ENCODE peak calls at places on chromosomes 11 and 22, in ten cellular contexts. One of them, this sample, is unnamed.
A peak's percentile ranks its signal among the peaks of the same experiment; 100 is the strongest.

GRCh38 chr22:25564979-25565677 is 653 bp downstream of the GRK3 start:
- DNase-seq in psoas muscle: peak; percentile 33
- DNase-seq in foreskin fibroblast: no peak
- DNase-seq in mucosa of descending colon: peak; percentile 63
- DNase-seq in IMR-90: no peak
- DNase-seq in choroid plexus epithelial cell: peak; percentile 7
- DNase-seq in neural progenitor cell: peak; percentile 64
- DNase-seq in kidney epithelial cell: no peak
- DNase-seq in esophagus squamous epithelium: no peak
- DNase-seq in hepatocyte: peak; percentile 27
- DNase-seq in this sample: no peak

GRCh38 chr11:112965601-112966125 is 4.4 kb downstream of the NCAM1 start:
- DNase-seq in psoas muscle: peak; percentile 16
- DNase-seq in foreskin fibroblast: no peak
- DNase-seq in mucosa of descending colon: no peak
- DNase-seq in IMR-90: no peak
- DNase-seq in choroid plexus epithelial cell: no peak
- DNase-seq in neural progenitor cell: peak; percentile 10
- DNase-seq in kidney epithelial cell: no peak
- DNase-seq in esophagus squamous epithelium: no peak
- DNase-seq in hepatocyte: no peak
- DNase-seq in this sample: no peak

GRCh38 chr11:20353829-20354434 is 9.6 kb upstream of the HTATIP2 start:
- DNase-seq in psoas muscle: peak; percentile 15
- DNase-seq in foreskin fibroblast: no peak
- DNase-seq in mucosa of descending colon: no peak
- DNase-seq in IMR-90: peak; percentile 48
- DNase-seq in choroid plexus epithelial cell: peak; percentile 71
- DNase-seq in neural progenitor cell: peak; percentile 75
- DNase-seq in kidney epithelial cell: no peak
- DNase-seq in esophagus squamous epithelium: no peak
- DNase-seq in hepatocyte: peak; percentile 75
- DNase-seq in this sample: peak; percentile 13

GRCh38 chr11:75365711-75366181 is 14.3 kb upstream of the ARRB1 start:
- DNase-seq in psoas muscle: no peak
- DNase-seq in foreskin fibroblast: no peak
- DNase-seq in mucosa of descending colon: no peak
- DNase-seq in IMR-90: peak; percentile 84
- DNase-seq in choroid plexus epithelial cell: peak; percentile 79
- DNase-seq in neural progenitor cell: no peak
- DNase-seq in kidney epithelial cell: no peak
- DNase-seq in esophagus squamous epithelium: no peak
- DNase-seq in hepatocyte: no peak
- DNase-seq in this sample: no peak

GRCh38 chr11:99015634-99016454 is 4.9 kb upstream of the CNTN5 start:
- DNase-seq in psoas muscle: no peak
- DNase-seq in foreskin fibroblast: peak; percentile 4
- DNase-seq in mucosa of descending colon: no peak
- DNase-seq in IMR-90: peak; percentile 51
- DNase-seq in choroid plexus epithelial cell: peak; percentile 78
- DNase-seq in neural progenitor cell: peak; percentile 67
- DNase-seq in kidney epithelial cell: no peak
- DNase-seq in esophagus squamous epithelium: no peak
- DNase-seq in hepatocyte: peak; percentile 70
- DNase-seq in this sample: peak; percentile 29

GRCh38 chr11:26331911-26332571 is at the start of gene ANO3:
- DNase-seq in psoas muscle: peak; percentile 44
- DNase-seq in foreskin fibroblast: peak; percentile 84
- DNase-seq in mucosa of descending colon: peak; percentile 58
- DNase-seq in IMR-90: peak; percentile 73
- DNase-seq in choroid plexus epithelial cell: peak; percentile 91
- DNase-seq in neural progenitor cell: peak; percentile 98
- DNase-seq in kidney epithelial cell: peak; percentile 67
- DNase-seq in esophagus squamous epithelium: no peak
- DNase-seq in hepatocyte: peak; percentile 91
- DNase-seq in this sample: peak; percentile 84

GRCh38 chr11:128764617-128765095 is 70.8 kb downstream of the FLI1 start:
- DNase-seq in psoas muscle: no peak
- DNase-seq in foreskin fibroblast: no peak
- DNase-seq in mucosa of descending colon: no peak
- DNase-seq in IMR-90: no peak
- DNase-seq in choroid plexus epithelial cell: no peak
- DNase-seq in neural progenitor cell: peak; percentile 32
- DNase-seq in kidney epithelial cell: no peak
- DNase-seq in esophagus squamous epithelium: no peak
- DNase-seq in hepatocyte: no peak
- DNase-seq in this sample: no peak

GRCh38 chr11:62340269-62340901 is 3.1 kb downstream of the ASRGL1 start:
- DNase-seq in psoas muscle: peak; percentile 33
- DNase-seq in foreskin fibroblast: peak; percentile 15
- DNase-seq in mucosa of descending colon: peak; percentile 53
- DNase-seq in IMR-90: peak; percentile 45
- DNase-seq in choroid plexus epithelial cell: peak; percentile 77
- DNase-seq in neural progenitor cell: peak; percentile 63
- DNase-seq in kidney epithelial cell: no peak
- DNase-seq in esophagus squamous epithelium: no peak
- DNase-seq in hepatocyte: peak; percentile 59
- DNase-seq in this sample: peak; percentile 20

GRCh38 chr22:28955817-28956216 is 72.4 kb downstream of the ZNRF3 start:
- DNase-seq in psoas muscle: no peak
- DNase-seq in foreskin fibroblast: no peak
- DNase-seq in mucosa of descending colon: no peak
- DNase-seq in IMR-90: no peak
- DNase-seq in choroid plexus epithelial cell: no peak
- DNase-seq in neural progenitor cell: no peak
- DNase-seq in kidney epithelial cell: no peak
- DNase-seq in esophagus squamous epithelium: no peak
- DNase-seq in hepatocyte: no peak
- DNase-seq in this sample: no peak

GRCh38 chr22:27866136-27867091 is 52.6 kb downstream of the PITPNB start:
- DNase-seq in psoas muscle: peak; percentile 44
- DNase-seq in foreskin fibroblast: peak; percentile 70
- DNase-seq in mucosa of descending colon: no peak
- DNase-seq in IMR-90: peak; percentile 99
- DNase-seq in choroid plexus epithelial cell: peak; percentile 95
- DNase-seq in neural progenitor cell: no peak
- DNase-seq in kidney epithelial cell: peak; percentile 19
- DNase-seq in esophagus squamous epithelium: no peak
- DNase-seq in hepatocyte: peak; percentile 49
- DNase-seq in this sample: peak; percentile 76

DNA sequence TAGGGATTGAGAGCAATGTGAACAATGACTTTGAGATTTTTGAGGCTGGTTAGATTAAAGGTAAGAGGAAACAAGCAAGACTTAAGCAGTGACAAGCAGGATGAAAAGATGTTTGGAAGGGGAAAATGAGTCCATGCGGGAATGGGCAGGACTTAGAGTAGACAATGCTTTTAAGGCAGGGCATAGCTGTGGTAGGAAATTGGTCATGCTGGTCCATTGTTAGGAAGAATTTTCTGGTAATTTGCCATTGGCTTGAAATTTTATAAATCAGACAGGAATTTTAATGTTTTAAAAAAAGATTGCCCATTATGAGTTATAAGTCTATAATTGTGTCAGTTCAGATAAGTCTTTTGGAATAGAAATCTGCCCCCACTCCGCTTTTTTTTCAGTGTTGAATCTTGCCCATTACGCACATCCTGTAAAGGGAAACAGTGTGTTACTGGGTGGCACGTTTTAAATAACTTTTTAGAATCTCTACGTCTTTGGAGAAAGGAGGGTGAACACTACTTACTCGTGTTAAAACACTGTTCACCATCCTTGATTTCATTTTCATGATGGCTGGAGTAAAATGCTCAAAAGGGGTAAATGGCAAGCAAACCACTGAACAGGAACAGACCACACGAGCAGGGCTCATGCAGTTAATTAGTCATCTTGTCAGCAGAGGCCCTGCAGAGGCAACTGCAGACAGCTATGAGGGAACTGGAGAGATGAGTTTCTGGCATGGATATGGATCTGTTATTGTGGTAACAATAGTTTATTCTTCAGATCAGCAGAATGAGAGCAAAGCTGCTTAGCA is 25.0 kb downstream of the SWAP70 start:
- DNase-seq in psoas muscle: no peak
- DNase-seq in foreskin fibroblast: peak; percentile 81
- DNase-seq in mucosa of descending colon: no peak
- DNase-seq in IMR-90: peak; percentile 81
- DNase-seq in choroid plexus epithelial cell: peak; percentile 88
- DNase-seq in neural progenitor cell: peak; percentile 52
- DNase-seq in kidney epithelial cell: peak; percentile 63
- DNase-seq in esophagus squamous epithelium: no peak
- DNase-seq in hepatocyte: peak; percentile 44
- DNase-seq in this sample: peak; percentile 80
- H3K4me3 ChIP-seq in psoas muscle: no peak overlapping the region
- H3K4me3 ChIP-seq in foreskin fibroblast: no peak overlapping the region
- H3K4me3 ChIP-seq in mucosa of descending colon: no peak overlapping the region
- H3K4me3 ChIP-seq in IMR-90: no peak overlapping the region
- H3K4me3 ChIP-seq in choroid plexus epithelial cell: no peak overlapping the region
- H3K4me3 ChIP-seq in neural progenitor cell: no peak overlapping the region
- H3K4me3 ChIP-seq in kidney epithelial cell: no peak overlapping the region
- H3K4me3 ChIP-seq in esophagus squamous epithelium: no peak overlapping the region
- H3K4me3 ChIP-seq in hepatocyte: no peak overlapping the region
- H3K4me3 ChIP-seq in this sample: peak overlapping the region; percentile 7

GRCh38 chr11:22539851-22540376 is 85.7 kb downstream of the FANCF start:
- DNase-seq in psoas muscle: no peak
- DNase-seq in foreskin fibroblast: no peak
- DNase-seq in mucosa of descending colon: no peak
- DNase-seq in IMR-90: peak; percentile 28
- DNase-seq in choroid plexus epithelial cell: peak; percentile 52
- DNase-seq in neural progenitor cell: peak; percentile 46
- DNase-seq in kidney epithelial cell: no peak
- DNase-seq in esophagus squamous epithelium: no peak
- DNase-seq in hepatocyte: peak; percentile 59
- DNase-seq in this sample: peak; percentile 18
- TF ChIP-seq CTCF in psoas muscle: peak; percentile 68
- TF ChIP-seq CTCF in foreskin fibroblast: peak; percentile 69
- TF ChIP-seq CTCF in mucosa of descending colon: no peak
- TF ChIP-seq CTCF in IMR-90: peak; percentile 53
- TF ChIP-seq CTCF in choroid plexus epithelial cell: peak; percentile 65
- TF ChIP-seq CTCF in neural progenitor cell: peak; percentile 70
- TF ChIP-seq CTCF in kidney epithelial cell: peak; percentile 71
- TF ChIP-seq CTCF in esophagus squamous epithelium: peak; percentile 37
- TF ChIP-seq CTCF in hepatocyte: peak; percentile 77
- TF ChIP-seq CTCF in this sample: peak; percentile 76

DNA sequence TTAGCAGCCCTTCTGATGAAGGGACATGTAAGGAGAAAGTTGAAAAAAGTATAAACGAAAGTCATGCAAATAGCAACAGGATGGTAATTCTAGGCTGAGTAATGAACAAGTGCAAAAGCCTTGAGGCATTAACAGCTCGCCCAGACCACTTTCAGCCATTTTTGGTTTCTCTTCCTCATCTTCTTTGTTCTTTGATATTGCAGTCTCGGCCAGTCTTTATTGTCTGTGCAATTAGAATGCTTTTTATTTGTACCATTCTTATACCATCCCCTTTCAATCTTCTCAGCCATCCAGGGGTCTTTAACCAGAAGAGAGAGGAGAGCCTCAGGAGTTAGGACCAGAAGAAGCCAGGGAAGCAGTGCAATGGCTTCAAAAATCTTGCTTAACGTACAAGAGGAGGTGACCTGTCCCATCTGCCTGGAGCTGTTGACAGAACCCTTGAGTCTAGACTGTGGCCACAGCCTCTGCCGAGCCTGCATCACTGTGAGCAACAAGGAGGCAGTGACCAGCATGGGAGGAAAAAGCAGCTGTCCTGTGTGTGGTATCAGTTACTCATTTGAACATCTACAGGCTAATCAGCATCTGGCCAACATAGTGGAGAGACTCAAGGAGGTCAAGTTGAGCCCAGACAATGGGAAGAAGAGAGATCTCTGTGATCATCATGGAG is 7.3 kb downstream of the TRIM34 start:
- DNase-seq in psoas muscle: no peak
- DNase-seq in foreskin fibroblast: no peak
- DNase-seq in mucosa of descending colon: no peak
- DNase-seq in IMR-90: no peak
- DNase-seq in choroid plexus epithelial cell: no peak
- DNase-seq in neural progenitor cell: no peak
- DNase-seq in kidney epithelial cell: no peak
- DNase-seq in esophagus squamous epithelium: no peak
- DNase-seq in hepatocyte: no peak
- DNase-seq in this sample: no peak
- H3K4me3 ChIP-seq in psoas muscle: no peak overlapping the region
- H3K4me3 ChIP-seq in foreskin fibroblast: no peak overlapping the region
- H3K4me3 ChIP-seq in mucosa of descending colon: no peak overlapping the region
- H3K4me3 ChIP-seq in IMR-90: no peak overlapping the region
- H3K4me3 ChIP-seq in choroid plexus epithelial cell: no peak overlapping the region
- H3K4me3 ChIP-seq in neural progenitor cell: no peak overlapping the region
- H3K4me3 ChIP-seq in kidney epithelial cell: no peak overlapping the region
- H3K4me3 ChIP-seq in esophagus squamous epithelium: no peak overlapping the region
- H3K4me3 ChIP-seq in hepatocyte: no peak overlapping the region
- H3K4me3 ChIP-seq in this sample: no peak overlapping the region

GRCh38 chr11:10728154-10728553 is 22.9 kb upstream of the CTR9 start:
- DNase-seq in psoas muscle: no peak
- DNase-seq in foreskin fibroblast: no peak
- DNase-seq in mucosa of descending colon: no peak
- DNase-seq in IMR-90: no peak
- DNase-seq in choroid plexus epithelial cell: no peak
- DNase-seq in neural progenitor cell: no peak
- DNase-seq in kidney epithelial cell: no peak
- DNase-seq in esophagus squamous epithelium: no peak
- DNase-seq in hepatocyte: no peak
- DNase-seq in this sample: no peak
- TF ChIP-seq CTCF in psoas muscle: no peak
- TF ChIP-seq CTCF in foreskin fibroblast: no peak
- TF ChIP-seq CTCF in mucosa of descending colon: no peak
- TF ChIP-seq CTCF in IMR-90: no peak
- TF ChIP-seq CTCF in choroid plexus epithelial cell: no peak
- TF ChIP-seq CTCF in neural progenitor cell: no peak
- TF ChIP-seq CTCF in kidney epithelial cell: no peak
- TF ChIP-seq CTCF in esophagus squamous epithelium: no peak
- TF ChIP-seq CTCF in hepatocyte: no peak
- TF ChIP-seq CTCF in this sample: peak; percentile 2

GRCh38 chr22:45680932-45681700 is 9.5 kb downstream of the ATXN10 start:
- DNase-seq in psoas muscle: no peak
- DNase-seq in foreskin fibroblast: peak; percentile 57
- DNase-seq in mucosa of descending colon: no peak
- DNase-seq in IMR-90: peak; percentile 90
- DNase-seq in choroid plexus epithelial cell: peak; percentile 73
- DNase-seq in neural progenitor cell: no peak
- DNase-seq in kidney epithelial cell: no peak
- DNase-seq in esophagus squamous epithelium: no peak
- DNase-seq in hepatocyte: no peak
- DNase-seq in this sample: no peak
- H3K4me3 ChIP-seq in psoas muscle: no peak overlapping the region
- H3K4me3 ChIP-seq in foreskin fibroblast: peak overlapping the region; percentile 14
- H3K4me3 ChIP-seq in mucosa of descending colon: no peak overlapping the region
- H3K4me3 ChIP-seq in IMR-90: peak overlapping the region; percentile 17
- H3K4me3 ChIP-seq in choroid plexus epithelial cell: peak overlapping the region; percentile 27
- H3K4me3 ChIP-seq in neural progenitor cell: no peak overlapping the region
- H3K4me3 ChIP-seq in kidney epithelial cell: no peak overlapping the region
- H3K4me3 ChIP-seq in esophagus squamous epithelium: no peak overlapping the region
- H3K4me3 ChIP-seq in hepatocyte: no peak overlapping the region
- H3K4me3 ChIP-seq in this sample: no peak overlapping the region